ENCODE peak calls at places on chromosomes 16 and 17, in nine cellular contexts. One of them, this sample, is unnamed.

GRCh38 chr17:37220609-37220953 is 155.2 kb upstream of the C17orf78 start:
- DNase-seq in left lung: no peak
- DNase-seq in mesendoderm: peak; percentile 58
- DNase-seq in ascending aorta: no peak
- DNase-seq in CD8-positive, alpha-beta T cell: no peak
- DNase-seq in right lobe of liver: no peak
- DNase-seq in aorta: no peak
- DNase-seq in adrenal gland: peak; percentile 21
- DNase-seq in transverse colon: peak; percentile 9
- DNase-seq in this sample: peak; percentile 42

GRCh38 chr17:5846001-5846400 is 224.2 kb upstream of the WSCD1 start:
- DNase-seq in adrenal gland: no peak
- DNase-seq in mesendoderm: no peak
- DNase-seq in transverse colon: no peak
- DNase-seq in aorta: no peak
- DNase-seq in right lobe of liver: no peak
- DNase-seq in ascending aorta: no peak
- DNase-seq in left lung: no peak
- DNase-seq in CD8-positive, alpha-beta T cell: no peak
- DNase-seq in this sample: no peak

GRCh38 chr17:68290268-68290954 is 516 bp downstream of the SLC16A6 start:
- DNase-seq in right lobe of liver: peak; percentile 51
- DNase-seq in ascending aorta: peak; percentile 59
- DNase-seq in mesendoderm: peak; percentile 48
- DNase-seq in adrenal gland: peak; percentile 42
- DNase-seq in aorta: peak; percentile 79
- DNase-seq in CD8-positive, alpha-beta T cell: peak; percentile 77
- DNase-seq in left lung: peak; percentile 61
- DNase-seq in transverse colon: peak; percentile 54
- DNase-seq in this sample: peak; percentile 82

GRCh38 chr17:28038802-28039600 is 3.5 kb upstream of the NLK start:
- DNase-seq in transverse colon: no peak
- DNase-seq in left lung: no peak
- DNase-seq in ascending aorta: no peak
- DNase-seq in aorta: no peak
- DNase-seq in mesendoderm: no peak
- DNase-seq in right lobe of liver: no peak
- DNase-seq in CD8-positive, alpha-beta T cell: no peak
- DNase-seq in adrenal gland: no peak
- DNase-seq in this sample: no peak

GRCh38 chr17:40452921-40453378 is 9.7 kb downstream of the IGFBP4 start:
- DNase-seq in aorta: no peak
- DNase-seq in ascending aorta: no peak
- DNase-seq in transverse colon: no peak
- DNase-seq in CD8-positive, alpha-beta T cell: no peak
- DNase-seq in mesendoderm: no peak
- DNase-seq in left lung: no peak
- DNase-seq in right lobe of liver: no peak
- DNase-seq in adrenal gland: no peak
- DNase-seq in this sample: no peak

GRCh38 chr17:63751806-63752205 is 10.2 kb upstream of the STRADA start:
- DNase-seq in left lung: no peak
- DNase-seq in adrenal gland: no peak
- DNase-seq in CD8-positive, alpha-beta T cell: peak; percentile 33
- DNase-seq in ascending aorta: no peak
- DNase-seq in aorta: no peak
- DNase-seq in transverse colon: no peak
- DNase-seq in right lobe of liver: no peak
- DNase-seq in mesendoderm: no peak
- DNase-seq in this sample: no peak

GRCh38 chr16:17564856-17565255 is 94.1 kb upstream of the XYLT1 start:
- DNase-seq in ascending aorta: no peak
- DNase-seq in transverse colon: no peak
- DNase-seq in CD8-positive, alpha-beta T cell: no peak
- DNase-seq in aorta: no peak
- DNase-seq in mesendoderm: no peak
- DNase-seq in adrenal gland: no peak
- DNase-seq in right lobe of liver: no peak
- DNase-seq in left lung: no peak
- DNase-seq in this sample: no peak

GRCh38 chr17:51813166-51813783 is 345.2 kb downstream of the CA10 start:
- DNase-seq in right lobe of liver: no peak
- DNase-seq in mesendoderm: no peak
- DNase-seq in CD8-positive, alpha-beta T cell: no peak
- DNase-seq in aorta: no peak
- DNase-seq in ascending aorta: no peak
- DNase-seq in left lung: no peak
- DNase-seq in adrenal gland: no peak
- DNase-seq in transverse colon: peak; percentile 13
- DNase-seq in this sample: no peak

GRCh38 chr17:31736855-31737625 is 122.0 kb downstream of the COPRS start:
- DNase-seq in aorta: no peak
- DNase-seq in CD8-positive, alpha-beta T cell: no peak
- DNase-seq in ascending aorta: peak; percentile 69
- DNase-seq in left lung: no peak
- DNase-seq in mesendoderm: no peak
- DNase-seq in transverse colon: no peak
- DNase-seq in right lobe of liver: no peak
- DNase-seq in adrenal gland: no peak
- DNase-seq in this sample: no peak

GRCh38 chr17:46003907-46004748 is 5.1 kb downstream of the STH start:
- DNase-seq in aorta: no peak
- DNase-seq in adrenal gland: peak; percentile 83
- DNase-seq in CD8-positive, alpha-beta T cell: no peak
- DNase-seq in transverse colon: peak; percentile 75
- DNase-seq in ascending aorta: no peak
- DNase-seq in right lobe of liver: peak; percentile 76
- DNase-seq in mesendoderm: no peak
- DNase-seq in left lung: no peak
- DNase-seq in this sample: no peak

GRCh38 chr17:4944163-4944553 is 4.1 kb downstream of the RNF167 start:
- DNase-seq in CD8-positive, alpha-beta T cell: peak; percentile 52
- DNase-seq in adrenal gland: no peak
- DNase-seq in left lung: no peak
- DNase-seq in transverse colon: peak; percentile 37
- DNase-seq in aorta: no peak
- DNase-seq in ascending aorta: no peak
- DNase-seq in mesendoderm: peak; percentile 27
- DNase-seq in right lobe of liver: no peak
- DNase-seq in this sample: peak; percentile 51

GRCh38 chr17:80414508-80414802 is 512 bp upstream of the ENDOV start:
- DNase-seq in adrenal gland: peak; percentile 25
- DNase-seq in ascending aorta: no peak
- DNase-seq in transverse colon: no peak
- DNase-seq in aorta: no peak
- DNase-seq in left lung: no peak
- DNase-seq in mesendoderm: no peak
- DNase-seq in CD8-positive, alpha-beta T cell: no peak
- DNase-seq in right lobe of liver: no peak
- DNase-seq in this sample: no peak

GRCh38 chr17:28008526-28008925 is 34.0 kb upstream of the NLK start:
- DNase-seq in aorta: no peak
- DNase-seq in adrenal gland: peak; percentile 66
- DNase-seq in CD8-positive, alpha-beta T cell: no peak
- DNase-seq in left lung: peak; percentile 36
- DNase-seq in transverse colon: peak; percentile 38
- DNase-seq in ascending aorta: no peak
- DNase-seq in mesendoderm: peak; percentile 90
- DNase-seq in right lobe of liver: peak; percentile 26
- DNase-seq in this sample: peak; percentile 47

GRCh38 chr17:76536511-76537287 is 810 bp downstream of the CYGB start:
- DNase-seq in ascending aorta: no peak
- DNase-seq in right lobe of liver: no peak
- DNase-seq in CD8-positive, alpha-beta T cell: no peak
- DNase-seq in adrenal gland: no peak
- DNase-seq in mesendoderm: no peak
- DNase-seq in aorta: no peak
- DNase-seq in left lung: no peak
- DNase-seq in transverse colon: no peak
- DNase-seq in this sample: peak; percentile 68

GRCh38 chr17:76537288-76537577 is 276 bp downstream of the CYGB start:
- DNase-seq in adrenal gland: peak; percentile 44
- DNase-seq in right lobe of liver: no peak
- DNase-seq in left lung: no peak
- DNase-seq in ascending aorta: no peak
- DNase-seq in transverse colon: no peak
- DNase-seq in CD8-positive, alpha-beta T cell: no peak
- DNase-seq in mesendoderm: peak; percentile 45
- DNase-seq in aorta: no peak
- DNase-seq in this sample: peak; percentile 89

GRCh38 chr17:76534831-76535732 is 2.4 kb downstream of the CYGB start:
- DNase-seq in mesendoderm: peak; percentile 51
- DNase-seq in right lobe of liver: no peak
- DNase-seq in ascending aorta: no peak
- DNase-seq in adrenal gland: no peak
- DNase-seq in aorta: peak; percentile 68
- DNase-seq in CD8-positive, alpha-beta T cell: no peak
- DNase-seq in left lung: no peak
- DNase-seq in transverse colon: no peak
- DNase-seq in this sample: peak; percentile 33

GRCh38 chr17:76537578-76538280 is at the start of gene CYGB:
- DNase-seq in transverse colon: no peak
- DNase-seq in ascending aorta: no peak
- DNase-seq in mesendoderm: peak; percentile 30
- DNase-seq in CD8-positive, alpha-beta T cell: no peak
- DNase-seq in aorta: peak; percentile 81
- DNase-seq in right lobe of liver: no peak
- DNase-seq in left lung: no peak
- DNase-seq in adrenal gland: no peak
- DNase-seq in this sample: peak; percentile 90

GRCh38 chr17:76535788-76536510 is 1.6 kb downstream of the CYGB start:
- DNase-seq in ascending aorta: no peak
- DNase-seq in aorta: peak; percentile 46
- DNase-seq in mesendoderm: no peak
- DNase-seq in left lung: no peak
- DNase-seq in adrenal gland: no peak
- DNase-seq in transverse colon: no peak
- DNase-seq in CD8-positive, alpha-beta T cell: no peak
- DNase-seq in right lobe of liver: no peak
- DNase-seq in this sample: peak; percentile 27
- H3K4me3 ChIP-seq in ascending aorta: no peak overlapping the region
- H3K4me3 ChIP-seq in aorta: no peak overlapping the region
- H3K4me3 ChIP-seq in mesendoderm: no peak overlapping the region
- H3K4me3 ChIP-seq in left lung: no peak overlapping the region
- H3K4me3 ChIP-seq in adrenal gland: no peak overlapping the region
- H3K4me3 ChIP-seq in transverse colon: no peak overlapping the region
- H3K4me3 ChIP-seq in CD8-positive, alpha-beta T cell: no peak overlapping the region
- H3K4me3 ChIP-seq in right lobe of liver: no peak overlapping the region
- H3K4me3 ChIP-seq in this sample: no peak overlapping the region

DNA sequence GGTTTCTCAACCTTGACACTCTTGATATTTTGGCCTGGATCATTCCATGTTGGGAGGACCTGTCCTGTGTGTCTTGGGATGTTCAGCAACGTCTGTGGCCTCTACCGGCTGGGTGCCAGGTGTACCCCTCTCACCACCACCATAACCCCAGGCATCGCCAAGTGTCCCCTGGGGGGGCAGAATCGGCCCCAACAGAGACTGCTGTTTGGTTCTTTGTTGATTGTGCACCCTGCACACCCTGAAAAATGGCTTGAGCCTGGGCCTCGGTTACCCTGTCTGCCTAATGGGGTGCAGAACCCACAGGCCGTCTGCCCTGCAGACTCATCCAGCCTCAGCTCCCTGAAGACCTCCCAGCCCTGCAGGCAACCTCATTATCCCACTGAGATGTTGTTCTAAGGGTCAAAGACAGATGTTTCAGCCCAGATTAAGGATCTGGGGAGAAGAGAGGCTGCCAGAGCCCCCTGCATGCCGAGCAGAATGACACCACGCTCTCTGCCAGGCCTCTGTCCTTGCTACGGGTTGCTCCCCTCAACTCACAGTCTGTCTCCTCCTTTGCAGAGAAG is 9.2 kb downstream of the CACNG1 start:
- DNase-seq in mesendoderm: no peak
- DNase-seq in aorta: no peak
- DNase-seq in transverse colon: no peak
- DNase-seq in CD8-positive, alpha-beta T cell: no peak
- DNase-seq in ascending aorta: peak; percentile 25
- DNase-seq in left lung: no peak
- DNase-seq in adrenal gland: no peak
- DNase-seq in right lobe of liver: no peak
- DNase-seq in this sample: no peak
- H3K36me3 ChIP-seq in mesendoderm: no peaks in the 10 kb centered on the region
- H3K36me3 ChIP-seq in aorta: no peaks in the 10 kb centered on the region
- H3K36me3 ChIP-seq in transverse colon: no peaks in the 10 kb centered on the region
- H3K36me3 ChIP-seq in CD8-positive, alpha-beta T cell: no peaks in the 10 kb centered on the region
- H3K36me3 ChIP-seq in ascending aorta: no peaks in the 10 kb centered on the region
- H3K36me3 ChIP-seq in left lung: no peaks in the 10 kb centered on the region
- H3K36me3 ChIP-seq in adrenal gland: no peaks in the 10 kb centered on the region
- H3K36me3 ChIP-seq in right lobe of liver: no peaks in the 10 kb centered on the region
- H3K36me3 ChIP-seq in this sample: no peaks in the 10 kb centered on the region

GRCh38 chr16:800834-801488 is 427 bp upstream of the GNG13 start:
- DNase-seq in right lobe of liver: no peak
- DNase-seq in transverse colon: no peak
- DNase-seq in CD8-positive, alpha-beta T cell: no peak
- DNase-seq in left lung: no peak
- DNase-seq in aorta: no peak
- DNase-seq in adrenal gland: no peak
- DNase-seq in ascending aorta: no peak
- DNase-seq in mesendoderm: no peak
- DNase-seq in this sample: peak; percentile 84
- H3K27me3 ChIP-seq in right lobe of liver: no peaks in the 10 kb centered on the region
- H3K27me3 ChIP-seq in transverse colon: peaks cover 60% of the 10 kb centered on the region
- H3K27me3 ChIP-seq in CD8-positive, alpha-beta T cell: peaks cover 9% of the 10 kb centered on the region
- H3K27me3 ChIP-seq in left lung: peaks cover 22% of the 10 kb centered on the region
- H3K27me3 ChIP-seq in aorta: no peaks in the 10 kb centered on the region
- H3K27me3 ChIP-seq in adrenal gland: peaks cover 37% of the 10 kb centered on the region
- H3K27me3 ChIP-seq in ascending aorta: peaks cover 14% of the 10 kb centered on the region
- H3K27me3 ChIP-seq in mesendoderm: no peaks in the 10 kb centered on the region
- H3K27me3 ChIP-seq in this sample: peaks cover 12% of the 10 kb centered on the region

GRCh38 chr17:3894188-3894587 is 1.3 kb upstream of the CAMKK1 start:
- DNase-seq in right lobe of liver: no peak
- DNase-seq in aorta: no peak
- DNase-seq in left lung: no peak
- DNase-seq in adrenal gland: no peak
- DNase-seq in ascending aorta: no peak
- DNase-seq in mesendoderm: no peak
- DNase-seq in transverse colon: no peak
- DNase-seq in CD8-positive, alpha-beta T cell: no peak
- DNase-seq in this sample: no peak

GRCh38 chr17:3894927-3895343 is 2.1 kb upstream of the CAMKK1 start:
- DNase-seq in aorta: no peak
- DNase-seq in adrenal gland: peak; percentile 82
- DNase-seq in left lung: peak; percentile 67
- DNase-seq in right lobe of liver: no peak
- DNase-seq in mesendoderm: no peak
- DNase-seq in ascending aorta: no peak
- DNase-seq in transverse colon: peak; percentile 71
- DNase-seq in CD8-positive, alpha-beta T cell: no peak
- DNase-seq in this sample: no peak

GRCh38 chr17:3893003-3893719 is at the start of gene CAMKK1:
- DNase-seq in CD8-positive, alpha-beta T cell: peak; percentile 82
- DNase-seq in aorta: peak; percentile 96
- DNase-seq in adrenal gland: peak; percentile 92
- DNase-seq in mesendoderm: peak; percentile 95
- DNase-seq in right lobe of liver: peak; percentile 92
- DNase-seq in transverse colon: peak; percentile 94
- DNase-seq in ascending aorta: peak; percentile 91
- DNase-seq in left lung: peak; percentile 92
- DNase-seq in this sample: peak; percentile 100

GRCh38 chr17:3892095-3892998 is 506 bp downstream of the CAMKK1 start:
- DNase-seq in aorta: peak; percentile 92
- DNase-seq in ascending aorta: peak; percentile 88
- DNase-seq in right lobe of liver: peak; percentile 80
- DNase-seq in left lung: peak; percentile 92
- DNase-seq in CD8-positive, alpha-beta T cell: peak; percentile 94
- DNase-seq in mesendoderm: peak; percentile 60
- DNase-seq in adrenal gland: peak; percentile 93
- DNase-seq in transverse colon: peak; percentile 83
- DNase-seq in this sample: peak; percentile 93

GRCh38 chr17:3893720-3894116 is 865 bp upstream of the CAMKK1 start:
- DNase-seq in transverse colon: no peak
- DNase-seq in left lung: no peak
- DNase-seq in CD8-positive, alpha-beta T cell: no peak
- DNase-seq in ascending aorta: no peak
- DNase-seq in adrenal gland: no peak
- DNase-seq in mesendoderm: no peak
- DNase-seq in aorta: no peak
- DNase-seq in right lobe of liver: no peak
- DNase-seq in this sample: no peak
- H3K4me3 ChIP-seq in transverse colon: no peak overlapping the region
- H3K4me3 ChIP-seq in left lung: peak overlapping the region; percentile 91
- H3K4me3 ChIP-seq in CD8-positive, alpha-beta T cell: peak overlapping the region; percentile 79
- H3K4me3 ChIP-seq in ascending aorta: peak overlapping the region; percentile 83
- H3K4me3 ChIP-seq in adrenal gland: no peak overlapping the region
- H3K4me3 ChIP-seq in mesendoderm: no peak overlapping the region
- H3K4me3 ChIP-seq in aorta: no peak overlapping the region
- H3K4me3 ChIP-seq in right lobe of liver: no peak overlapping the region
- H3K4me3 ChIP-seq in this sample: peak overlapping the region; percentile 60

This sample was measured in H7.